ENCODE peak calls at places on chromosomes 7 and 10, in five cellular contexts. Q, Y, E, G and Z are unnamed samples.
A peak's percentile ranks its signal among the peaks of the same experiment; 100 is the strongest.

GRCh38 chr7:122072272-122072671 is 71.8 kb downstream of the AASS start:
- DNase-seq in Y (no peak), Q (no peak), E (no peak), G (no peak), Z (no peak)

GRCh38 chr10:132861116-132861691 is 75.3 kb upstream of the NKX6-2 start:
- DNase-seq in G (peak; percentile 64), Q (no peak), E (peak; percentile 54), Y (no peak), Z (peak; percentile 87)

GRCh38 chr7:5695037-5695708 is 86.3 kb downstream of the RNF216 start:
- DNase-seq in Q (peak; percentile 80), G (peak; percentile 88), Y (peak; percentile 61), E (no peak), Z (no peak)

GRCh38 chr7:143936087-143937009 is 1.3 kb downstream of the OR2F2 start:
- DNase-seq in Y (no peak), Q (peak; percentile 16), E (no peak), G (no peak), Z (no peak)

GRCh38 chr7:105122619-105123018 is 108.6 kb downstream of the KMT2E start:
- DNase-seq in Y (no peak), Q (no peak), E (no peak), G (no peak), Z (no peak)

GRCh38 chr7:128041203-128041602 is 10.0 kb upstream of the LRRC4 start:
- DNase-seq in G (no peak), Y (no peak), Q (peak; percentile 36), E (no peak), Z (no peak)

GRCh38 chr7:16484453-16485158 is 19.1 kb upstream of the SOSTDC1 start:
- DNase-seq in G (no peak), Y (no peak), Q (peak; percentile 29), E (no peak), Z (no peak)

GRCh38 chr7:130400120-130400572 is 19.9 kb downstream of the CPA1 start:
- DNase-seq in Q (no peak), G (no peak), Y (no peak), E (no peak), Z (no peak)

GRCh38 chr10:130824230-130825014 is 487.1 kb downstream of the TCERG1L start:
- DNase-seq in Q (no peak), E (no peak), Y (no peak), G (no peak), Z (no peak)

GRCh38 chr7:125611582-125611981 is 682.0 kb upstream of the POT1 start:
- DNase-seq in Y (no peak), G (no peak), E (no peak), Q (no peak), Z (no peak)

GRCh38 chr7:140006600-140006999 is 56.2 kb downstream of the PARP12 start:
- DNase-seq in E (peak; percentile 2), Y (no peak), G (peak; percentile 23), Q (no peak), Z (peak; percentile 29)

GRCh38 chr10:75293456-75293840 is 57.7 kb upstream of the COMTD1 start:
- DNase-seq in Y (no peak), Q (no peak), G (no peak), E (no peak), Z (no peak)

GRCh38 chr7:14457567-14458453 is 444.7 kb downstream of the DGKB start:
- DNase-seq in Y (peak; percentile 37), E (peak; percentile 63), G (peak; percentile 64), Q (peak; percentile 70), Z (no peak)

GRCh38 chr10:1419796-1420429 is 317.4 kb downstream of the ADARB2 start:
- DNase-seq in Q (no peak), G (no peak), E (no peak), Y (no peak), Z (no peak)

GRCh38 chr7:39265912-39266591 is 288.3 kb downstream of the POU6F2 start:
- DNase-seq in Y (no peak), G (no peak), Q (no peak), E (no peak), Z (no peak)

GRCh38 chr10:123136806-123137642 is 1.3 kb downstream of the HMX3 start:
- DNase-seq in Q (no peak), E (no peak), G (no peak), Y (peak; percentile 72), Z (no peak)

GRCh38 chr7:34069676-34070075 is 164.3 kb downstream of the BMPER start:
- DNase-seq in E (no peak), G (no peak), Q (no peak), Y (no peak), Z (no peak)

GRCh38 chr10:75712241-75712880 is 280.9 kb downstream of the LRMDA start:
- DNase-seq in Y (no peak), G (no peak), Q (no peak), E (no peak), Z (no peak)

GRCh38 chr10:63595072-63595471 is 73.9 kb downstream of the REEP3 start:
- DNase-seq in Y (no peak), E (no peak), Q (peak; percentile 3), G (no peak), Z (no peak)

GRCh38 chr10:43822509-43823236 is 174.0 kb upstream of the ZNF32 start:
- DNase-seq in Y (no peak), E (no peak), Q (no peak), G (no peak), Z (no peak)

GRCh38 chr7:88141025-88141424 is 78.8 kb downstream of the SRI start:
- DNase-seq in G (no peak), Q (no peak), Y (no peak), E (no peak), Z (no peak)

GRCh38 chr7:85764034-85764433 is 577.2 kb upstream of the SEMA3D start:
- DNase-seq in Y (no peak), E (no peak), G (no peak), Q (no peak), Z (no peak)

GRCh38 chr7:7438851-7439250 is 96.8 kb downstream of the COL28A1 start:
- DNase-seq in Y (no peak), G (no peak), Q (peak; percentile 95), E (no peak), Z (no peak)

GRCh38 chr7:101690061-101690460 is 61.0 kb upstream of the MYL10 start:
- DNase-seq in Y (no peak), Q (no peak), E (no peak), G (no peak), Z (no peak)

GRCh38 chr10:133458021-133458709 is 4.4 kb downstream of the SCART1 start:
- DNase-seq in E (no peak), Y (no peak), Q (no peak), G (no peak), Z (no peak)

GRCh38 chr7:132742152-132742551 is 165.9 kb upstream of the PLXNA4 start:
- DNase-seq in G (no peak), Q (peak; percentile 48), Y (no peak), E (peak; percentile 75), Z (no peak)

GRCh38 chr10:129547583-129547982 is 80.5 kb downstream of the MGMT start:
- DNase-seq in Y (no peak), G (no peak), E (no peak), Q (no peak), Z (no peak)

GRCh38 chr10:77644557-77645243 is 7.1 kb upstream of the KCNMA1 start:
- DNase-seq in G (no peak), Q (no peak), E (no peak), Y (no peak), Z (no peak)

GRCh38 chr10:77640167-77640566 is 2.6 kb upstream of the KCNMA1 start:
- DNase-seq in Q (no peak), Y (no peak), G (no peak), E (no peak), Z (no peak)

GRCh38 chr10:77641788-77642397 is 4.3 kb upstream of the KCNMA1 start:
- DNase-seq in Q (peak; percentile 53), Y (peak; percentile 77), G (no peak), E (no peak), Z (no peak)

GRCh38 chr10:77641344-77641743 is 3.7 kb upstream of the KCNMA1 start:
- DNase-seq in Y (no peak), G (no peak), Q (no peak), E (no peak), Z (no peak)

DNA sequence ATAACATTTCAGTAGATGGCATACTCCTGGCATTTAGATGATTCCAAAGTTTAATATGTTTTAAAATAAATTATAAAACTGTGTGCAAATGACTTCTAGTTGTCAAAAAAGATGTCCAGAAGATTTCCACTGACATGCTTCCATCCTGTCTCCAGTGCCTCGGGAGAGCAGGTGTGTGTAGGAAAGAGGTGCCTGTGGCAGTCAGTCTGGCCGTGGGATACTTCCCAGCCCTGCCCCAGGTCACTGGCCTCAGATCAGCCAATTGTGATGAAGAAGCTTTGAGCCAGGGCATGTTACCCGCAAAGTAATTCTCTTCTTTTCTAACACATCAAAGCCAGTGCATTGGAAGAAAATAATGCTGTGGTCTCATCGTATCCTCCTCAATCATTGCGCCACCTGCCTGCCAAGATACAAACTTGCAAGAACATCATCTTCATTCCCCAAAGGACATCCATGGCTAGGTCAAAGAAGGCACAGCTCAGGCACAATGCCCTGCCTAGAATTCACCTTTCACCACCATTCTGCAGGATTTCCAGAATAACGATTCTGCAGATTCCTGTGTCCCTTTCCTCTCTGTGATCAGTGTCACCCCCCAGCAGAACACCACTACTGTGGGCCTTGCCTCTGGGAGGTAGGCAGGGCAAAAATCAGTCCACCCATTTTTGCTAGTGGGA is 6.3 kb upstream of the KCNMA1 start:
- DNase-seq in Y (peak; percentile 47), Q (peak; percentile 32), G (no peak), E (no peak), Z (no peak)
- TF ChIP-seq CTCF in Y (peak; percentile 17), Q (peak; percentile 63), G (peak; percentile 72), E (peak; percentile 51), Z (peak; percentile 81)

DNA sequence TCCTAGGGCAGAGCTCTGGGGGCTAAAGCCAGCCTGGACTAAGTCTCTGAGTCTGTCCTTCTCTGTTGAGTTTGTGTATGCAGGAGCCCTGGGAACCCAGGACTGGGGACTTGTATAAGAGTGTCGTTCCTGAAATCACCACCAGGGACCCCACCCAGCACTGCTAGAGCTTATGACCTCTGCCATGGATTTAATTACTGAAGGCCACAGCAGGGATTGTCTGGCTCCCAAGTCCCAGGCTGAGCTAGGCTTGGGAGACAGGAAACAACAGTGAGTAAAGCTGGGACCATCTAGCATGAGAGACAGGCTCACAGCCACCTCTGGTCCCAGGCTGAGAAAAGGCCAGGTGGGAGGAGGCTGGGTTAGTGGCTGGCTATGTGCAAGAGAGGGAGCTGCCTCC is 1.4 kb upstream of the TSPAN15 start:
- DNase-seq in E (peak; percentile 66), G (peak; percentile 72), Q (no peak), Y (peak; percentile 60), Z (no peak)
- TF ChIP-seq CTCF in E (peak; percentile 66), G (peak; percentile 72), Q (peak; percentile 45), Y (no peak), Z (peak; percentile 74)

GRCh38 chr10:71241899-71242620 is 29.7 kb downstream of the UNC5B start:
- DNase-seq in G (no peak), E (no peak), Q (no peak), Y (no peak), Z (peak; percentile 86)
- TF ChIP-seq CTCF in G (no peak), E (no peak), Q (no peak), Y (no peak), Z (no peak)

GRCh38 chr10:5697342-5697741 is 12.7 kb downstream of the TASOR2 start:
- DNase-seq in Q (no peak), G (no peak), Y (no peak), E (no peak), Z (no peak)

GRCh38 chr10:5691786-5692185 is 7.1 kb downstream of the TASOR2 start:
- DNase-seq in G (no peak), E (no peak), Y (no peak), Q (no peak), Z (no peak)

GRCh38 chr10:5694573-5694972 is 9.9 kb downstream of the TASOR2 start:
- DNase-seq in G (no peak), Y (no peak), Q (no peak), E (no peak), Z (no peak)

GRCh38 chr10:5688587-5688986 is 3.9 kb downstream of the TASOR2 start:
- DNase-seq in E (no peak), G (no peak), Y (no peak), Q (no peak), Z (no peak)

GRCh38 chr10:5692476-5693358 is 8.1 kb downstream of the TASOR2 start:
- DNase-seq in E (peak; percentile 78), Q (no peak), G (peak; percentile 91), Y (peak; percentile 74), Z (no peak)
- TF ChIP-seq CTCF in E (no peak), Q (no peak), G (no peak), Y (no peak), Z (no peak)